ENCODE peak calls at places on chromosomes 13 and 19, in four cellular contexts. S is K562, H is stomach, P is Peyer's patch. R is an unnamed sample.

GRCh38 chr19:45878043-45878794 is 7.7 kb downstream of the IRF2BP1 start:
- DNase-seq in S (no peak), H (peak), P (peak), R (no peak)

GRCh38 chr13:36344886-36345437 is 1.2 kb downstream of the SPART start:
- DNase-seq in S (peak), H (no peak), P (no peak), R (peak)

GRCh38 chr19:6055013-6055795 is 55.1 kb downstream of the RFX2 start:
- DNase-seq in S (no peak), H (no peak), P (no peak), R (no peak)

GRCh38 chr19:41192574-41193419 is at the start of gene CYP2S1:
- DNase-seq in S (peak), H (peak), P (peak), R (no peak)

GRCh38 chr19:5592531-5592930 is 24.8 kb upstream of the TINCR start:
- DNase-seq in S (no peak), H (no peak), P (no peak), R (no peak)

GRCh38 chr13:73090116-73090811 is 31.5 kb downstream of the KLF5 start:
- DNase-seq in S (peak), H (peak), P (peak), R (no peak)

GRCh38 chr13:108427355-108427754 is 157.8 kb downstream of the TNFSF13B start:
- DNase-seq in S (peak), H (no peak), P (no peak), R (no peak)

GRCh38 chr19:18685597-18686164 is 2.2 kb downstream of the CRTC1 start:
- DNase-seq in S (no peak), H (no peak), P (no peak), R (no peak)

GRCh38 chr19:34241513-34242337 is 12.6 kb upstream of the GARRE1 start:
- DNase-seq in S (peak), H (peak), P (peak), R (no peak)

GRCh38 chr13:27774169-27774568 is 18.1 kb upstream of the GSX1 start:
- DNase-seq in S (no peak), H (no peak), P (no peak), R (no peak)

GRCh38 chr19:55289117-55289796 is 5.5 kb downstream of the BRSK1 start:
- DNase-seq in S (no peak), H (no peak), P (no peak), R (no peak)

GRCh38 chr13:92769064-92769463 is 457.5 kb upstream of the GPC6 start:
- DNase-seq in S (no peak), H (no peak), P (no peak), R (no peak)

GRCh38 chr13:95571941-95572340 is 19.4 kb downstream of the CLDN10 start:
- DNase-seq in S (no peak), H (no peak), P (no peak), R (no peak)

GRCh38 chr19:46385636-46386035 is 27.7 kb downstream of the CCDC8 start:
- DNase-seq in S (no peak), H (no peak), P (no peak), R (no peak)

GRCh38 chr13:27404680-27405079 is 19.7 kb upstream of the GTF3A start:
- DNase-seq in S (no peak), H (peak), P (peak), R (no peak)

GRCh38 chr19:44955500-44956439 is 590 bp downstream of the CLPTM1 start:
- DNase-seq in S (peak), H (no peak), P (no peak), R (no peak)

GRCh38 chr13:109154146-109154545 is 524.7 kb downstream of the MYO16 start:
- DNase-seq in S (no peak), H (no peak), P (no peak), R (peak)

GRCh38 chr13:95533545-95534135 is 18.9 kb upstream of the CLDN10 start:
- DNase-seq in S (no peak), H (peak), P (peak), R (no peak)

GRCh38 chr13:45696610-45697226 is 5.4 kb upstream of the CBY2 start:
- DNase-seq in S (no peak), H (no peak), P (no peak), R (no peak)

GRCh38 chr19:47310819-47311218 is 1.2 kb downstream of the C5AR1 start:
- DNase-seq in S (no peak), H (peak), P (no peak), R (peak)

GRCh38 chr13:51689597-51689996 is 105.3 kb downstream of the WDFY2 start:
- DNase-seq in S (no peak), H (no peak), P (no peak), R (no peak)

GRCh38 chr13:99969934-99970760 is 1.4 kb downstream of the ZIC5 start:
- DNase-seq in S (peak), H (no peak), P (peak), R (no peak)

GRCh38 chr19:45766919-45767346 is 2.1 kb downstream of the SIX5 start:
- DNase-seq in S (no peak), H (no peak), P (no peak), R (peak)

GRCh38 chr19:47157455-47158321 is 27.1 kb downstream of the SAE1 start:
- DNase-seq in S (peak), H (peak), P (peak), R (peak)

GRCh38 chr13:106033634-106034033 is 501.8 kb downstream of the EFNB2 start:
- DNase-seq in S (no peak), H (no peak), P (no peak), R (no peak)

GRCh38 chr19:13398780-13399726 is 107.2 kb downstream of the CACNA1A start:
- DNase-seq in S (peak), H (no peak), P (no peak), R (no peak)

DNA sequence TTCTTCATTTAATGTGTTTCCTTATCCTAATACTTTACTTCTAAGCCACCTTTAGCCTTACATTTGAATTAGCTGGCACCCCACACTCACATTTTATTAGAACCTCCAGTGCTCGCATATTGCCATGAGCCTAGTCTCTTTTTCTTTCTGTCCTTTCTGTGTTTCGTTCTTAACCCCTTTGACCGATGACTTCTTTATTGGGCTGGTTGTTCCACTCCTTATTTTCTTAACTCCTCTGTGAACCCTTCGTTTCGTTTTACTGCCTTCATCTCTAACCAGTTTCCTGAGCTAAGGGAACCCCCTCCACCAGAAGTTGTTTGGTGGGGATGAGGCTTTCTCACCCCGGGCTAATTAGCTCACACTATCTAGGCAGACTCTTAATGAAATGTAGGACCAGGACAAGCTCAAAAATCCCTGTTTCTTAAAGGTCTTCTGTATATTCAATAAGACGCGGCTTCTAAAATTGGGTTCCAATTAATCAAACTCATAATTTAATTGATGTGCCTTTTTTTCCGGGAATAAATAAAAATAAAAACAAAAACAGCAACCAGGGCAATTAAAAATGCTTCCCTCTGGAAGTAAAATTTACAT is 19.1 kb upstream of the ARHGEF7 start:
- DNase-seq in S (no peak), H (no peak), P (no peak), R (no peak)
- H3K27ac ChIP-seq in S (no peak), H (no peak), P (no peak), R (no peak)

GRCh38 chr13:44434441-44435141 is 61.0 kb downstream of the SERP2 start:
- DNase-seq in S (no peak), H (no peak), P (no peak), R (no peak)

GRCh38 chr13:44435142-44435982 is 61.7 kb downstream of the SERP2 start:
- DNase-seq in S (peak), H (peak), P (peak), R (peak)

GRCh38 chr13:44437356-44438233 is 64.0 kb downstream of the SERP2 start:
- DNase-seq in S (no peak), H (no peak), P (no peak), R (no peak)

GRCh38 chr13:44438234-44438579 is 64.6 kb downstream of the SERP2 start:
- DNase-seq in S (no peak), H (no peak), P (no peak), R (no peak)

DNA sequence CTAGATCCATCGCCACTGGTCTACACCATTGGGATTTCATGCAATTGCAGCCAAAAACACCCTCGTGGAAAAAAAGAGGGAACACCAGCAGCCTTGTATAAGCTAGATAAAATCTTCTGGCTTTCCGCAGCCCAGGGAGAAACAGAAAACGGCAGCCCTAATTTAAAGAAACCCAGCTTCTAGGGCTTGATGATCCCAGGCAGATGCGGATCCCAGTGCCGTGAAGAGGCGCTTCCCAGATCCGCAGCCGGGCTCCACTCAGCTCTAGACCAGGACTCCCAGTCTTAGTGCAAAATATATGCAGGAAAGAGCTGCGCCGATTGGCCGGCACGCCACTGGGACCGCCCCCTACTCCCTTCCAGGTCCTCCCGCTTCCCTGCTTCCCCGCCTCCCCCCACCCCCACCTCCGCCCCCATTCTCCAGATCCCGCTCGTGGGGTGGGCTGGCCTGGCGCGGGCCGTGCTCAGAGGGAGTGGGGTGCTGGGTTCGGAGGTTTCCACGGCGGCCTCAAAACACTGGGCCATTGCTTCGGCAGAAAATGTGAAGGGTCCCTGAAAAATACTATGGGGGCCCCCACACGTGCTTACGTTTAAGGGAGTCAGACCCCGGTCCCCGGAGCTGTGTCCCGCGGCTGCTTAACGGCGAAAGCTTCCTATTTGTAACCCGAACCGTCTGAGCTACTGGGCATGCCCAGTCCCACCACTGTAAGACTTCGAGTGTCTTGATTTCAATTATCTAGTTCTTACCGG is 63.1 kb downstream of the SERP2 start:
- DNase-seq in S (peak), H (peak), P (peak), R (peak)
- TF ChIP-seq POLR2A in S (peak), H (peak), P (peak), R (peak)

DNA sequence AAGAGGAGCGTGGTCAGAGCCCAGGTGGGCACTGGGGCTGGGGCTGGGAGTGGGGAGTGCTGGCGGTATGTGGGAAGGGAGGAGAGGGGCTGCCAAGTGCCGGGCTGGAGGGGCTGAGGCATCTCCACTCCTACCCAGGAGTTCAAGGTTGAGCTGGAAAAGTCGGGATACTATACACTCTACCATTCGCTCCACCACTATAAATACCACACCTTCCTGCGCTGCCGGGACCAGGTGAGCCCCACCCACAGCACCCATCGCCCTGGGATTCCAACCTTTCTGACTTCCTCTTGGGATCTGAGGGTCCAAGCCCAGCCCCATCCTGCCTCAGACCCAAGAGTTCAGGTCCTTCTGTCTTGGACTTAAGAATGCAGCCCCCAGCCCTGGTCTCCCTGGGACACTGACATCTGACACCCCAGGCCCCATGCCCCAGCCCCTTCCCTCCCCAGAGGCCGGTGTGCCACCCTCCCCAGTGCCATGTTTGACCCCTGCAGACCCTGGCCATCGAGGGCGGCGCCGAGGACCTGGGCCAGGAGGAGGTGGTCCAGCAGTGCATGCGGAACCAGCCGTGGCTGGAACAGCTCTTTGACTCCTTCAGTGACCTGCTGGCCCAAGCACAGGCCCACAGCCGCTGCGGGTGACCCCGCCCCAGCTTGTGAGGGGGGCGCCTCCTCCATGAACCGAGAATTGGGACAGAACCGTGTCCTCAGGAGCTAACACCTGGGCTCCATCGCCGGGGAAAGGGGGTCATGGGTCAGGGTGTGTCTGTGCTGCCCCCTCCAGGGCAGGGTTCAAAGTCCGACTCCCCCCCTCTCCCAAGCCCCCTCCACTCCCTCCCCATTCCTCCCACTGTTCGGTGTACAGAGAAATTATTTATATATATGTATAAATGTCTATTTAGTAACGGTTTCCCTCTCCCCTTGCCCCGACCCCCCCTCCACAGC is 14.7 kb downstream of the RRAS start:
- DNase-seq in S (no peak), H (no peak), P (no peak), R (no peak)
- H3K27ac ChIP-seq in S (no peak), H (no peak), P (no peak), R (no peak)

GRCh38 chr19:53868892-53869804 is 1.5 kb downstream of the MYADM start:
- DNase-seq in S (peak), H (peak), P (peak), R (peak)

GRCh38 chr19:53868091-53868891 is 608 bp downstream of the MYADM start:
- DNase-seq in S (peak), H (peak), P (peak), R (peak)

GRCh38 chr19:53872762-53873161 is 5.1 kb downstream of the MYADM start:
- DNase-seq in S (no peak), H (no peak), P (no peak), R (no peak)

GRCh38 chr19:53871448-53871847 is 3.8 kb downstream of the MYADM start:
- DNase-seq in S (no peak), H (no peak), P (no peak), R (no peak)

GRCh38 chr19:53870485-53870844 is 2.8 kb downstream of the MYADM start:
- DNase-seq in S (peak), H (peak), P (peak), R (no peak)
- TF ChIP-seq POLR2A in S (peak), H (no peak), P (no peak), R (no peak)

GRCh38 chr19:3028305-3029069 is 593 bp downstream of the TLE2 start:
- DNase-seq in S (no peak), H (no peak), P (no peak), R (no peak)
- H3K27ac ChIP-seq in S (no peak), H (peak), P (peak), R (peak)

GRCh38 chr19:42242071-42242511 is 311 bp downstream of the GSK3A start:
- DNase-seq in S (no peak), H (no peak), P (no peak), R (peak)

GRCh38 chr19:42246869-42247630 is 4.6 kb upstream of the GSK3A start:
- DNase-seq in S (no peak), H (no peak), P (no peak), R (no peak)

GRCh38 chr19:42246143-42246868 is 3.9 kb upstream of the GSK3A start:
- DNase-seq in S (peak), H (peak), P (peak), R (peak)

GRCh38 chr19:42242512-42243409 is at the start of gene GSK3A:
- DNase-seq in S (peak), H (peak), P (peak), R (peak)

DNA sequence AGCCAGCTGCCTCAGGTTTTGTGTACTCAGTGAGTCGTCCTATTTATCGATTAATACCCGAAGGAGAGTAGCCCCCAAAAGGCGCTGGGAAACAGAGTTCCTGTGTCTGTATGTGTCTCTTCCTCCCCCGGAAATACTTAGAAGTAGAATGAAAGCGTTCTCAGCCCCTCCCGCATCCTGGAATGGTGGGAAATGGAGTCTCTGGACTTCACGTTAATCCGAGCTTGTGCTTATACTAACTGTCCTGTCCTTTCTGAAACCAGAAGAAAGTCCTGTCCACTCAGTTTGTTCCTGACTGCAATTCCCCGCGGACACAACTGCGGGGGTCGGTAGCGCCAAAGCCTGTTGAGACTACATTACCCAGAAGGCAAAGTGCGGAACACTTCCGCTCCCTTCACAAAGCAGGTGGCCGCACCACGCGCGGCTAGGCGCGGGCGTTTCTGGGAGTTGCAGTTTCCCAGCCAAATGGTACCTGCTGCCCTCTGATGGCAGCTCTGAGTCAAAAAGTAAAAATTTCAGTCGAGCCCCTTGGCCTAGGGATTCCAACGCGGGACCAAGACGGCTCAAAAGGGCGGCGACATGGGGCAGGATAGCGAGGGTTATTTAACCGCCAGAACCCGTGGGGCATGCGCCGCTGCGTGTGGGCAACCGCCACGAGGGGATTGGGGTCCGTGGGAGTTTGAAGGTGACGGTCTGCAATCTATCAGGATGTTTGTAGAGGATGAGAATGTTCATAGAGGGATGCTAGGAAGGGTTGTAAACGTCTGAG is 2.2 kb upstream of the GSK3A start:
- DNase-seq in S (peak), H (peak), P (peak), R (peak)
- TF ChIP-seq POLR2A in S (peak), H (no peak), P (peak), R (no peak)

GRCh38 chr13:114268344-114269280 is 12.8 kb upstream of the UPF3A start:
- DNase-seq in S (no peak), H (no peak), P (no peak), R (no peak)

GRCh38 chr13:114264886-114265611 is 16.4 kb upstream of the UPF3A start:
- DNase-seq in S (no peak), H (no peak), P (no peak), R (no peak)

GRCh38 chr13:114263590-114263989 is 17.8 kb upstream of the UPF3A start:
- DNase-seq in S (no peak), H (no peak), P (no peak), R (no peak)

GRCh38 chr13:114269281-114269770 is 12.1 kb upstream of the UPF3A start:
- DNase-seq in S (no peak), H (no peak), P (no peak), R (no peak)

DNA sequence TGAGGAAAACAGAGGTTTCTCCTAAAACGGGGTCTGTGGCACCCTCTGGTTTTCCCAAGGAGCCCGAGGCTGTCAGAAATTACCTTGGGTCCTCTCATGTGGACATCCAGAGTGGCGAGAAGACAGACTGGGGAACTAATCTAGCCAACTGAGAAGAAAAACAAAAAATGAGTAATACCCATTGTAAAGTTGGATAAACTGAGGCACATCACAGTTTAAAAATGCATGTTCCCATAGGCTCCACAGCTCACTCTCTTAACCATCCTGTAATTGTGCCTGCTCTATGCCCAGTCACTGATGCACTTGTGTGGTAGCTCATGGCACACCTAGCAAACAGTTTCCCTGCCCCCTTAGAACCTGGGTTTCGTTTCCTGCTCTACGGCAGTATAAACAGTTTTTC is 15.2 kb upstream of the UPF3A start:
- DNase-seq in S (no peak), H (no peak), P (no peak), R (no peak)
- H3K27ac ChIP-seq in S (no peak), H (no peak), P (no peak), R (no peak)

R was measured in adrenal gland.